ENCODE peak calls at places on chromosomes 13 and 19, in eight cellular contexts. F, V, A, M, K, E, G and Q are unnamed samples.

GRCh38 chr13:74987124-74987690 is 494.8 kb downstream of the TBC1D4 start:
- DNase-seq in V (no peak), F (no peak), A (no peak), G (no peak), K (no peak), E (no peak), M (no peak), Q (no peak)

GRCh38 chr13:27952931-27953670 is 16.0 kb downstream of the CDX2 start:
- DNase-seq in F (no peak), K (no peak), V (no peak), G (no peak), E (no peak), A (no peak), M (no peak), Q (no peak)

GRCh38 chr19:27746691-27747380 is 1466.1 kb downstream of the UQCRFS1 start:
- DNase-seq in M (no peak), A (peak; percentile 21), V (no peak), K (no peak), F (peak; percentile 67), G (peak; percentile 1), E (no peak), Q (peak; percentile 46)

GRCh38 chr13:48304132-48304876 is 753 bp downstream of the RB1 start:
- DNase-seq in E (no peak), V (peak; percentile 43), A (peak; percentile 49), G (peak; percentile 55), M (peak; percentile 78), K (peak; percentile 29), F (peak; percentile 81), Q (peak; percentile 36)

GRCh38 chr19:5340637-5341447 is at the start of gene PTPRS:
- DNase-seq in F (peak; percentile 82), K (peak; percentile 30), A (peak; percentile 93), E (peak; percentile 73), G (peak; percentile 74), M (peak; percentile 35), V (peak; percentile 76), Q (peak; percentile 79)

GRCh38 chr19:49133621-49134454 is 14.5 kb downstream of the PPFIA3 start:
- DNase-seq in K (peak; percentile 65), M (peak; percentile 37), V (peak; percentile 83), G (peak; percentile 70), A (peak; percentile 33), E (peak; percentile 81), F (no peak), Q (peak; percentile 71)

GRCh38 chr19:6887326-6887725 is at the start of gene ADGRE1:
- DNase-seq in M (no peak), F (peak; percentile 83), G (no peak), E (peak; percentile 29), K (peak; percentile 14), V (peak; percentile 58), A (no peak), Q (no peak)

GRCh38 chr19:39405930-39406655 is 554 bp upstream of the ZFP36 start:
- DNase-seq in A (no peak), K (no peak), V (no peak), F (peak; percentile 96), G (no peak), M (peak; percentile 95), E (no peak), Q (no peak)

GRCh38 chr13:36819811-36820140 is 754 bp downstream of the RFXAP start:
- DNase-seq in V (no peak), M (no peak), A (peak; percentile 24), F (no peak), E (no peak), K (no peak), G (peak; percentile 36), Q (no peak)

GRCh38 chr13:53821632-53822031 is 793.0 kb downstream of the OLFM4 start:
- DNase-seq in K (no peak), V (no peak), E (no peak), A (no peak), G (no peak), F (peak; percentile 44), M (no peak), Q (no peak)

GRCh38 chr19:40599331-40600085 is 1.7 kb upstream of the LTBP4 start:
- DNase-seq in K (no peak), V (no peak), F (no peak), G (no peak), M (no peak), E (no peak), A (no peak), Q (no peak)

GRCh38 chr13:20637811-20638210 is 65.7 kb upstream of the IL17D start:
- DNase-seq in M (no peak), A (no peak), K (no peak), G (no peak), F (no peak), V (no peak), E (no peak), Q (no peak)

GRCh38 chr13:29500426-29500825 is 95.1 kb downstream of the SLC7A1 start:
- DNase-seq in M (no peak), E (no peak), G (no peak), K (no peak), F (peak; percentile 27), A (no peak), V (no peak), Q (no peak)

GRCh38 chr13:19818223-19818842 is 35.6 kb upstream of the PSPC1 start:
- DNase-seq in M (no peak), G (no peak), V (peak; percentile 63), E (peak; percentile 16), F (peak; percentile 89), K (no peak), A (peak; percentile 75), Q (peak; percentile 32)

GRCh38 chr19:48962029-48962848 is 2.9 kb upstream of the FTL start:
- DNase-seq in A (no peak), K (peak; percentile 51), F (peak; percentile 96), M (peak; percentile 81), G (no peak), V (peak; percentile 93), E (peak; percentile 59), Q (peak; percentile 54)

GRCh38 chr19:18086590-18087138 is at the start of gene IL12RB1:
- DNase-seq in A (no peak), V (no peak), G (no peak), F (peak; percentile 88), M (peak; percentile 74), E (no peak), K (no peak), Q (no peak)

DNA sequence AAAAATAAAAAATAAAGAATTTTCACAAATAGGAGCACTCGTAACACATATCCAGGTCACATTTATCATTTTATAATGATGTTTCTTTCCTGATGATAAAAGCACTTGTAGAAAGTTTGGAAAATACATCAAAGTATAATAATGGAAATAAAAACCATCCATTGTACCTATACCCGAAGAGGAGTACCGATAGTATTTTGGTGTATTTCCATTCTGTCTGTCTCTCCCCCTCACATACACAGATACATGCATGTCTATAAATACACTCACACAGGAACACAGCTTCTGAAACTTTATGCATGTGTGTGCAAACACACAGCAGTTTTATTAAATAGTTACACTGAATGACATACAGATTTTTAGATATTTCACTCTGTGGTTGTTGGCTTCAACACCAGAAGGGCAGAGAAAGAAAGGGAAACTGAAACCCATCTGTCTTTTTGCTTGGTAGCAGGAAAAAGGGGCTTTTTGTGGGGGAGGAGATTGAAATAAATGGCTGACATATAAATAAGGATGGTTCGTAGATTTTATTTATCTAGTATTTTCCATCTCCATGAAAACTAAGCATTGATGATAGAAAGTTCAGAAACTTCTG is 114.8 kb downstream of the LRCH1 start:
- DNase-seq in E (no peak), G (no peak), V (no peak), A (no peak), F (no peak), K (no peak), M (no peak), Q (no peak)
- H3K4me1 ChIP-seq in E (peaks cover 33% of the 10 kb centered on the region), G (peaks cover 10% of the 10 kb centered on the region), V (peaks cover 40% of the 10 kb centered on the region), A (peaks cover 52% of the 10 kb centered on the region), F (peaks cover 62% of the 10 kb centered on the region), K (peaks cover 22% of the 10 kb centered on the region), M (no peaks in the 10 kb centered on the region), Q (peaks cover 74% of the 10 kb centered on the region)

GRCh38 chr19:41959056-41960053 is at the start of gene RABAC1:
- DNase-seq in G (peak; percentile 91), E (peak; percentile 84), K (peak; percentile 81), V (peak; percentile 93), F (peak; percentile 97), M (peak; percentile 90), A (peak; percentile 94), Q (peak; percentile 89)
- TF ChIP-seq CTCF in G (no peak), E (peak; percentile 4), K (no peak), V (no peak), F (peak; percentile 11), M (peak; percentile 38), A (peak; percentile 16), Q (peak; percentile 24)

GRCh38 chr13:76887070-76887563 is 912 bp upstream of the KCTD12 start:
- DNase-seq in A (peak; percentile 79), E (no peak), M (no peak), K (no peak), F (peak; percentile 72), G (no peak), V (no peak), Q (peak; percentile 16)

GRCh38 chr13:76886005-76886291 is 257 bp downstream of the KCTD12 start:
- DNase-seq in A (no peak), F (no peak), M (no peak), G (no peak), E (peak; percentile 26), V (no peak), K (no peak), Q (no peak)

GRCh38 chr13:76885203-76886004 is 801 bp downstream of the KCTD12 start:
- DNase-seq in K (peak; percentile 46), E (peak; percentile 69), V (peak; percentile 90), F (peak; percentile 94), M (peak; percentile 66), G (peak; percentile 61), A (peak; percentile 72), Q (peak; percentile 81)

GRCh38 chr13:76884571-76885202 is 1.5 kb downstream of the KCTD12 start:
- DNase-seq in K (no peak), E (no peak), M (no peak), G (peak; percentile 20), V (no peak), F (no peak), A (peak; percentile 1), Q (no peak)

GRCh38 chr13:76886292-76887061 is at the start of gene KCTD12:
- DNase-seq in V (peak; percentile 94), K (peak; percentile 67), F (peak; percentile 96), E (peak; percentile 83), M (peak; percentile 80), A (peak; percentile 95), G (peak; percentile 73), Q (peak; percentile 93)
- H3K4me1 ChIP-seq in V (peaks cover 24% of the 10 kb centered on the region), K (no peaks in the 10 kb centered on the region), F (peaks cover 52% of the 10 kb centered on the region), E (peaks cover 25% of the 10 kb centered on the region), M (no peaks in the 10 kb centered on the region), A (peaks cover 18% of the 10 kb centered on the region), G (peaks cover 4% of the 10 kb centered on the region), Q (peaks cover 53% of the 10 kb centered on the region)

DNA sequence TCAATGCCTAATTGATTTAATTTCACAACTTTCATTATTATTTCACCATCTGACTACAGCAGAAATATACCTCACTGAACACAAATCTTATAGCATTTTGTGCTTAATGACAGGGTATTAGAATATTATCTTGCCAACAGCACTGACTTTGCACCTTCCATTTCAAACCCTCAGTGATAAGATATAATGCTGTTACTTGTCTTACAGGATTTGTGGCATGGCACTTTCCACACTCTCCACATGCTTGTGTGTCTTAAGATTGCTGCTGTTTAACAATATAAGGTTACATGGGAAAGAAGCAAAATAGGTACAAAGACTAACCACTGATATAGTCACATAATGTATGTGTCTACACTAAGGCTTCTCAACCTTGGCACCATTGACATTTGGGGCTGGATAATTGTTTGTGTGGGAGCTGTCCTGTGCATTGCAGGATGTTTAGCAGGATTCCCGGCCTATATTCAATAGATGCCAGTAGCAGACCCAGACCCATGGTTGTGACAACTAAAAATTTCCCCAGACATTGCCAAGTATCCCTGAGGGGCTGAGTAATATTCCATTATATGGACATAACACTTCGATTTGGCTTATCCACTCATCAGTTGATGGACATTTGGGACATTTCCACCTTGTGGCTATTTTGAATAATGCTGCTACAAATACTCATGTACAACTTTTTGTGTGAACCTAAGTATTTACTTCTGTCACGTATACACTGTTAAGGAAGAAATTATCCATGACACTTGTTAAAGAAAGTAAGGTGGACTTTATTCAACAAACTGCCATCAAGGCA is 5.7 kb upstream of the DIAPH3 start:
- DNase-seq in M (no peak), G (no peak), F (no peak), V (no peak), K (no peak), A (no peak), E (no peak), Q (no peak)
- TF ChIP-seq CTCF in M (no peak), G (peak; percentile 4), F (no peak), V (no peak), K (no peak), A (no peak), E (peak; percentile 3), Q (no peak)